ENCODE peak calls at places on chromosomes 11 and 22, in six cellular contexts. D is lower lobe of right lung, A is H9, B is A549, T is lung, F is SK-N-SH. C is an unnamed sample.

GRCh38 chr11:17978553-17979287 is 34.1 kb downstream of the SERGEF start:
- DNase-seq in D (no peak), A (peak; percentile 75), B (peak; percentile 55), T (no peak), F (peak; percentile 61), C (peak; percentile 47)

GRCh38 chr11:19770277-19770676 is 57.6 kb downstream of the NAV2 start:
- DNase-seq in D (no peak), A (no peak), B (no peak), T (no peak), F (no peak), C (no peak)

GRCh38 chr22:28714043-28714442 is 27.6 kb downstream of the CHEK2 start:
- DNase-seq in D (no peak), A (no peak), B (no peak), T (no peak), F (no peak), C (no peak)

GRCh38 chr22:49760630-49761571 is 66.8 kb downstream of the BRD1 start:
- DNase-seq in D (no peak), A (peak; percentile 24), B (no peak), T (no peak), F (no peak), C (no peak)

GRCh38 chr22:20084547-20085413 is 4.7 kb downstream of the DGCR8 start:
- DNase-seq in D (peak; percentile 45), A (peak; percentile 83), B (no peak), T (no peak), F (peak; percentile 88), C (peak; percentile 34)

GRCh38 chr22:27798526-27799333 is 2.8 kb downstream of the MN1 start:
- DNase-seq in D (no peak), A (peak; percentile 57), B (no peak), T (no peak), F (no peak), C (no peak)

GRCh38 chr11:79437274-79437980 is 3.4 kb downstream of the TENM4 start:
- DNase-seq in D (peak; percentile 65), A (peak; percentile 82), B (no peak), T (peak; percentile 45), F (peak; percentile 89), C (peak; percentile 55)

GRCh38 chr11:24683578-24683977 is 186.7 kb downstream of the LUZP2 start:
- DNase-seq in D (no peak), A (no peak), B (no peak), T (no peak), F (no peak), C (no peak)

GRCh38 chr11:33542921-33543320 is 157.7 kb downstream of the C11orf91 start:
- DNase-seq in D (peak; percentile 58), A (peak; percentile 73), B (peak; percentile 55), T (peak; percentile 54), F (peak; percentile 59), C (peak; percentile 80)

GRCh38 chr11:102633385-102634026 is 8.4 kb upstream of the MMP20 start:
- DNase-seq in D (no peak), A (no peak), B (no peak), T (no peak), F (no peak), C (no peak)

GRCh38 chr11:7490535-7490934 is 5.2 kb downstream of the OLFML1 start:
- DNase-seq in D (no peak), A (no peak), B (no peak), T (no peak), F (no peak), C (no peak)

GRCh38 chr22:31378123-31378522 is 21.3 kb upstream of the DRG1 start:
- DNase-seq in D (no peak), A (no peak), B (no peak), T (no peak), F (no peak), C (no peak)

GRCh38 chr11:130212431-130212961 is 52.9 kb downstream of the ST14 start:
- DNase-seq in D (peak; percentile 30), A (peak; percentile 27), B (no peak), T (peak; percentile 24), F (peak; percentile 41), C (no peak)

GRCh38 chr11:69293087-69293486 is 868 bp upstream of the MYEOV start:
- DNase-seq in D (peak; percentile 69), A (peak; percentile 70), B (peak; percentile 69), T (peak; percentile 57), F (no peak), C (peak; percentile 55)

GRCh38 chr22:33789690-33790253 is 130.5 kb downstream of the LARGE1 start:
- DNase-seq in D (no peak), A (no peak), B (no peak), T (no peak), F (no peak), C (no peak)

GRCh38 chr11:94539420-94539819 is 4.3 kb upstream of the FUT4 start:
- DNase-seq in D (no peak), A (no peak), B (no peak), T (no peak), F (no peak), C (no peak)

GRCh38 chr11:116946414-116946813 is 109.0 kb upstream of the APOA1 start:
- DNase-seq in D (no peak), A (no peak), B (peak; percentile 6), T (no peak), F (no peak), C (no peak)

GRCh38 chr11:1077033-1077416 is 2.4 kb downstream of the MUC2 start:
- DNase-seq in D (peak; percentile 32), A (no peak), B (no peak), T (no peak), F (no peak), C (no peak)

GRCh38 chr11:77981346-77981947 is 13.0 kb downstream of the INTS4 start:
- DNase-seq in D (no peak), A (no peak), B (no peak), T (no peak), F (no peak), C (no peak)
- H3K27ac ChIP-seq in D (no peak overlapping the region), A (no peak overlapping the region), B (no peak overlapping the region), T (no peak overlapping the region), F (no peak overlapping the region), C (no peak overlapping the region)

DNA sequence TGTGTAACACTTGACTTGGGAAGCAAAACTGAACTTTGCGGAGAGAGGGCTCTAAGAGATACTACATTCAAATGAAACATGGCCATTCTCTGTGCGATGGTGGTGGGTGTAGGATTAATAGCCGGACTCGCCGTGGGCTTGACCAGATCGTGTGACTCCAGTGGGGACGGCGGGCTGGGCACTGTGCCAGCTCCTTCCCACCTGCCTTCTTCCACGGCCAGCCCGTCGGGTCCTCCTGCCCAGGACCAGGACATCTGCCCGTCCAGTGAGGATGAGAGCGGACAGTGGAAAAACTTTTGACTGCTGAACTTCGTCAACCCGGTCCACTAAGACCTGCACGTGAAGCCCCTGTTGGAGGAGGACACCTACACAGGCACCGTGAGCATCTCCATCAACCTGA is 137.4 kb downstream of the OR4C45 start:
- DNase-seq in D (no peak), A (no peak), B (no peak), T (no peak), F (no peak), C (no peak)
- H3K9me3 ChIP-seq in D (no peaks in the 10 kb centered on the region), A (peaks cover 82% of the 10 kb centered on the region), B (peaks cover 4% of the 10 kb centered on the region), T (no peaks in the 10 kb centered on the region), F (no peaks in the 10 kb centered on the region), C (peaks cover 29% of the 10 kb centered on the region)

GRCh38 chr11:2480874-2481220 is 36.0 kb downstream of the KCNQ1 start:
- DNase-seq in D (peak; percentile 72), A (no peak), B (no peak), T (no peak), F (no peak), C (no peak)
- H3K27ac ChIP-seq in D (no peak overlapping the region), A (no peak overlapping the region), B (no peak overlapping the region), T (no peak overlapping the region), F (no peak overlapping the region), C (no peak overlapping the region)

GRCh38 chr11:97461044-97461880 is 1071.4 kb downstream of the JRKL start:
- DNase-seq in D (no peak), A (no peak), B (no peak), T (no peak), F (no peak), C (no peak)

GRCh38 chr11:97460091-97460490 is 1070.3 kb downstream of the JRKL start:
- DNase-seq in D (no peak), A (no peak), B (no peak), T (no peak), F (peak; percentile 47), C (no peak)

GRCh38 chr11:97461934-97462333 is 1072.1 kb downstream of the JRKL start:
- DNase-seq in D (no peak), A (no peak), B (no peak), T (no peak), F (no peak), C (no peak)

DNA sequence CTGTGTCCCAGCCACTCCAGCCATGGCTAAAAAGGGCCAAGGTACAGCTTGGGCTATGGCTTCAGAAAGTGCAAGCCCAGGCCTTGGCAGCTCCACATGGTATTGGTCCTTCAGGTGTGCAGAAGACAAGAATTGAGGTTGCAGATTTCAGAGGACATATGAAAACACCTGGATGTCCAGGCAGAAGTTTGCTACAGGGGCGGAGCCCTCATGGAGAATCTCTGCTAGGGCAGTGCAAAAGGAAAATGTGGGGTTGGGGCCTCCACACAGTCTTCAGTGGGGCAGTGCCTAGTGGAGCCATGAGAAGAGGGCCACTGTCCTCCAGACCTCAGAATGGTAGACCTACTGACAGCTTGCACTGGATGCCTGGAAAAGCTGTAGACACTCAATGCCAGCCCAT is 1074.1 kb downstream of the JRKL start:
- DNase-seq in D (no peak), A (no peak), B (no peak), T (no peak), F (no peak), C (no peak)
- H3K9me3 ChIP-seq in D (no peaks in the 10 kb centered on the region), A (no peaks in the 10 kb centered on the region), B (no peaks in the 10 kb centered on the region), T (peaks cover 14% of the 10 kb centered on the region), F (no peaks in the 10 kb centered on the region), C (peaks cover 14% of the 10 kb centered on the region)

DNA sequence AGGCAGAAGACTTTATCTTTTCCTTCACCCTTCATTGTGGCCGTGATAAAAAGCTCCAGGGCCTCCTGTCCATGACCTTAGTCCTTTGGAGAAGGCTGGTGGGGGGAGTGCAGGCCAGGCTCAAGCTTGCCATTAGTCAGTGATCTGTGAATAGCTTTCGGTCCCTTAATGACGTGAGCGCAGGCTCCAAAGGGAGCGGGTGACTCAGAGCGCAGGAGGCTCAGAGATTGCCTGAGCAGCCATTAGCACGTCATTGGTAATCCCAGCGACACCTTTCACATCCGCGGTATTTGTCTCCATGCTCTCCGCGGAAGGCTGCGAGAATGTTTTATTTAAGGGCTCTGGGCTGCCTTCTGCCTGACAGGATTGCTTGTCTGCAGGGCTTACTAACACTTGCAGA is 458.5 kb downstream of the METTL15 start:
- DNase-seq in D (peak; percentile 37), A (peak; percentile 81), B (peak; percentile 97), T (peak; percentile 29), F (peak; percentile 1), C (peak; percentile 79)
- H3K27ac ChIP-seq in D (no peak overlapping the region), A (no peak overlapping the region), B (peak overlapping the region; percentile 88), T (peak overlapping the region; percentile 65), F (no peak overlapping the region), C (no peak overlapping the region)

DNA sequence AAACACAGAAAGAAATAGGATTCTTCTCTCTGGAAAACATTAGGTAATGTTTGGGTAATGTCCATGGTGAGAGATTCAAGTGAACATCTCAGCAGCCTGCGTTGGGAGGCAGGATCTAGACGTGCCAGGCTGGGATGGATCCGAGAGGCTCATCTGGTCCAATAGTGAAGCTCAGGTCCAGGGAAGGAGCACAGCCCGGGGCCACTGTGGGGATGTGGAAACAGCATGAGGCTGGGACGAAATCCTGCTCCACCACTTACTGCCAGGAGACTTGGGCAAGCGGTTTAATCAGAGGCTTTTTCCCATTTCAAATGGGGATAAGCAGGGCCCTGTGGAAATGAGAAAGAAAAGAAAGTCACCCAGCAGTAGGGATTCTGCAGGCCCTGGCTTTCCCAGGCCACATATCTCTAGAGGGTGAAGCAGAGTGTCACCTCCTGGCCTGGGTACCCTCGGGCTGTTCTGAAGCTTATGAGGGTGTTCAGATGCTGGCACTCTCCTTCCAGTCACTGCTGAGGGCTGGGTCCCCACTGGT is 109.7 kb downstream of the CSNK2A3 start:
- DNase-seq in D (no peak), A (no peak), B (no peak), T (peak; percentile 41), F (no peak), C (no peak)
- H3K9me3 ChIP-seq in D (no peaks in the 10 kb centered on the region), A (no peaks in the 10 kb centered on the region), B (no peaks in the 10 kb centered on the region), T (no peaks in the 10 kb centered on the region), F (no peaks in the 10 kb centered on the region), C (no peaks in the 10 kb centered on the region)

C was measured in A673.